ENCODE peak calls at places on chromosomes 16 and 17, in eight cellular contexts. L is GM13977; O is amniotic epithelial cell; P is EL; U is activated naive CD4-positive, alpha-beta T cell treated with anti-CD3 and anti-CD28 coated beads, Interleukin-2, amount 10 ng/mL, durations not matched to agents 7 days and 5 days; C is stimulated activated CD8-positive, alpha-beta memory T cell treated with anti-CD3 and anti-CD28 coated beads, Interleukin-7, amount 100 ng/mL, for 1 hour; N is endothelial cell; Z is bronchial epithelial cell. G is an unnamed sample.

GRCh38 chr17:21286066-21286770 is 1.7 kb downstream of the MAP2K3 start:
- DNase-seq in L (peak; percentile 34), O (peak; percentile 99), P (peak; percentile 99), U (peak; percentile 37), C (no peak), N (peak; percentile 50), Z (peak; percentile 95), G (peak; percentile 99)

GRCh38 chr16:68700120-68700519 is 37.0 kb upstream of the CDH1 start:
- DNase-seq in L (no peak), O (peak; percentile 72), P (peak; percentile 33), U (no peak), C (no peak), N (no peak), Z (peak; percentile 32), G (peak; percentile 54)

GRCh38 chr17:5003214-5003867 is 5.6 kb downstream of the KIF1C start:
- DNase-seq in L (no peak), O (no peak), P (no peak), U (no peak), C (no peak), N (no peak), Z (no peak), G (no peak)

GRCh38 chr17:13030459-13031305 is 12.9 kb upstream of the ELAC2 start:
- DNase-seq in L (peak; percentile 49), O (peak; percentile 42), P (peak; percentile 55), U (peak; percentile 55), C (peak; percentile 7), N (peak; percentile 59), Z (peak; percentile 31), G (peak; percentile 53)

GRCh38 chr16:68760671-68761275 is 23.7 kb downstream of the CDH1 start:
- DNase-seq in L (peak; percentile 62), O (peak; percentile 76), P (peak; percentile 75), U (peak; percentile 28), C (no peak), N (no peak), Z (peak; percentile 96), G (peak; percentile 66)

GRCh38 chr16:3640207-3640606 is 14.3 kb upstream of the DNASE1 start:
- DNase-seq in L (no peak), O (peak; percentile 9), P (no peak), U (no peak), C (no peak), N (no peak), Z (no peak), G (no peak)

GRCh38 chr17:81228420-81228819 is 5.7 kb upstream of the CEP131 start:
- DNase-seq in L (peak; percentile 64), O (no peak), P (no peak), U (no peak), C (no peak), N (no peak), Z (no peak), G (no peak)

GRCh38 chr16:73993878-73994277 is 302.7 kb upstream of the PSMD7 start:
- DNase-seq in L (no peak), O (no peak), P (no peak), U (no peak), C (no peak), N (no peak), Z (no peak), G (no peak)

GRCh38 chr17:45038771-45039634 is 12.4 kb downstream of the DCAKD start:
- DNase-seq in L (no peak), O (no peak), P (no peak), U (no peak), C (no peak), N (no peak), Z (no peak), G (no peak)

GRCh38 chr17:63550816-63551639 is 751 bp downstream of the DCAF7 start:
- DNase-seq in L (peak; percentile 17), O (peak; percentile 26), P (peak; percentile 66), U (peak; percentile 45), C (no peak), N (peak; percentile 43), Z (peak; percentile 23), G (peak; percentile 76)

GRCh38 chr17:38707678-38708351 is 2.7 kb downstream of the MLLT6 start:
- DNase-seq in L (no peak), O (no peak), P (no peak), U (no peak), C (no peak), N (no peak), Z (no peak), G (no peak)

GRCh38 chr17:83146347-83146746 is 66.9 kb downstream of the METRNL start:
- DNase-seq in L (no peak), O (no peak), P (no peak), U (no peak), C (no peak), N (no peak), Z (peak; percentile 19), G (no peak)

GRCh38 chr17:44906010-44906646 is 6.9 kb upstream of the EFTUD2 start:
- DNase-seq in L (no peak), O (peak; percentile 91), P (peak; percentile 97), U (no peak), C (no peak), N (no peak), Z (peak; percentile 82), G (peak; percentile 98)

GRCh38 chr16:27230562-27230991 is 27.3 kb downstream of the KDM8 start:
- DNase-seq in L (no peak), O (no peak), P (no peak), U (peak; percentile 89), C (peak; percentile 44), N (no peak), Z (no peak), G (no peak)

GRCh38 chr17:33218657-33219298 is 74.3 kb downstream of the ASIC2 start:
- DNase-seq in L (no peak), O (no peak), P (no peak), U (no peak), C (no peak), N (no peak), Z (no peak), G (peak; percentile 68)

G was measured in mesenchymal stem cell.